ENCODE peak calls at places on chromosomes 4 and X, in eight cellular contexts. V is adipocyte, I is left ventricle myocardium inferior, R is PC-9, C is AG04450, E is K562, J is aorta, M is skeletal muscle cell. Z is an unnamed sample.

GRCh38 chrX:97551821-97552220 is 668.1 kb downstream of the RPA4 start:
- DNase-seq in I (no peak), R (no peak), E (no peak), M (no peak), J (no peak), V (no peak), C (no peak), Z (no peak)

GRCh38 chr4:73070072-73070385 is 513 bp upstream of the COX18 start:
- DNase-seq in M (no peak), C (no peak), R (no peak), V (no peak), J (no peak), E (no peak), I (no peak), Z (no peak)

GRCh38 chr4:174222266-174222872 is 61.1 kb downstream of the FBXO8 start:
- DNase-seq in V (peak; percentile 50), C (no peak), E (peak; percentile 60), I (no peak), M (no peak), J (no peak), R (no peak), Z (peak; percentile 25)

GRCh38 chrX:16204538-16204937 is 37.3 kb downstream of the MAGEB17 start:
- DNase-seq in C (no peak), V (no peak), I (no peak), M (no peak), E (no peak), R (no peak), J (no peak), Z (no peak)

GRCh38 chr4:92381640-92382039 is 77.9 kb downstream of the GRID2 start:
- DNase-seq in J (no peak), C (no peak), M (peak; percentile 43), V (no peak), E (no peak), R (no peak), I (no peak), Z (no peak)

GRCh38 chr4:42816189-42816588 is 76.3 kb upstream of the GRXCR1 start:
- DNase-seq in R (no peak), E (no peak), M (no peak), C (no peak), V (no peak), J (no peak), I (no peak), Z (no peak)

GRCh38 chr4:17324431-17324830 is 187.5 kb downstream of the QDPR start:
- DNase-seq in J (no peak), I (no peak), R (no peak), C (peak; percentile 62), E (peak; percentile 61), V (peak; percentile 86), M (peak; percentile 11), Z (peak; percentile 16)

GRCh38 chr4:146545102-146545501 is 23.4 kb upstream of the SLC10A7 start:
- DNase-seq in M (no peak), I (no peak), V (peak; percentile 33), J (no peak), R (no peak), E (peak; percentile 53), C (no peak), Z (no peak)

GRCh38 chr4:8922481-8922880 is 50.8 kb upstream of the HMX1 start:
- DNase-seq in I (no peak), C (no peak), V (no peak), J (no peak), E (no peak), R (no peak), M (no peak), Z (no peak)

DNA sequence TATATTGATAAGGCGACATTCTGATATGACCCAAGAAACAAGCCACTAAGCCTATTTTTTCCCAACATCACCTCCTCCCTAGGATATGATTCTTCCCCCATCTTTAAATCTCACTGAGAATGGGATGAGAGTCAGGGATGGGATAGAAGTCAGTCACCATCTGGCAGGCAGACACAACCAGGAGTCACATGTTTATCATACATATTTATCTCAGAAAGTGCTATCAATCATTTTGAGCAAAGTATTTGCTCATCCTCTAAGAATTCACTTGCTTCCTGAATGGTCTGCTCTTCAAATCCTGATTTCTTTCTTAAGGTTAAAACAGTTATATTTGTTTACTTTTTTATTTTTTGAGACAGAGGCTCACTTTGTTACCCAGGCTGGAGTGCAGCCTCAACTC is 20.4 kb downstream of the DNAAF6 start:
- DNase-seq in J (no peak), R (no peak), V (no peak), I (no peak), M (no peak), E (no peak), C (no peak), Z (no peak)
- H3K4me3 ChIP-seq in J (no peak overlapping the region), R (no peak overlapping the region), V (no peak overlapping the region), I (no peak overlapping the region), M (no peak overlapping the region), E (no peak overlapping the region), C (no peak overlapping the region), Z (no peak overlapping the region)

DNA sequence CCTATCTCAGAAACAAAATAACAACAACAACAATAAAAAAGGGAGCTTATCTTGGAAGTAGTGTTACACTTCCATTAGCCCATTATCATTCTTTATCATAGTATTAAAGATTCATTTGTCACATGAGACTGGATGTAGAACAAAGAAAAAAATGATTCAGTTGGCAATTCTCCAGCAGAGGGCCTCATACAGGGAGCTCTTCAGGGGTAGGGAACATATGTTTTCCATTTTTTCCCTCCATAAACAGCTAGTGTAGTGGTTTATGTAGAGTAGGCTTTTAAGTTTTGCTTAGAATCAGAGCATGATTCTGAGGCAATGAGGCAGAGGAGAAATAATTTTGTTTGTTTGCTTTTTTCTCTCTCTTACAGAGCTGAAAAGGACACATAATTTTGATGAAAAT is 5.8 kb downstream of the CPE start:
- DNase-seq in E (no peak), R (no peak), J (no peak), I (no peak), C (no peak), M (no peak), V (peak; percentile 76), Z (no peak)
- H3K4me3 ChIP-seq in E (no peak overlapping the region), R (no peak overlapping the region), J (no peak overlapping the region), I (no peak overlapping the region), C (no peak overlapping the region), M (no peak overlapping the region), V (no peak overlapping the region), Z (no peak overlapping the region)

GRCh38 chrX:13386092-13386491 is 66.2 kb upstream of the ATXN3L start:
- DNase-seq in V (no peak), M (no peak), R (no peak), C (no peak), J (no peak), I (no peak), E (no peak), Z (no peak)
- H3K4me3 ChIP-seq in V (no peak overlapping the region), M (no peak overlapping the region), R (no peak overlapping the region), C (no peak overlapping the region), J (no peak overlapping the region), I (no peak overlapping the region), E (no peak overlapping the region), Z (no peak overlapping the region)

GRCh38 chr4:151107063-151107462 is 7.6 kb downstream of the RPS3A start:
- DNase-seq in J (no peak), R (no peak), V (no peak), C (no peak), M (no peak), I (no peak), E (no peak), Z (no peak)

GRCh38 chr4:151103758-151104157 is 4.3 kb downstream of the RPS3A start:
- DNase-seq in I (no peak), V (no peak), E (no peak), R (no peak), C (no peak), J (no peak), M (no peak), Z (no peak)

GRCh38 chr4:151104621-151105020 is 5.2 kb downstream of the RPS3A start:
- DNase-seq in V (no peak), M (no peak), R (no peak), I (no peak), C (no peak), J (no peak), E (no peak), Z (no peak)

GRCh38 chr4:151110236-151110635 is 10.8 kb downstream of the RPS3A start:
- DNase-seq in V (no peak), C (no peak), E (no peak), I (no peak), J (no peak), M (no peak), R (no peak), Z (no peak)

DNA sequence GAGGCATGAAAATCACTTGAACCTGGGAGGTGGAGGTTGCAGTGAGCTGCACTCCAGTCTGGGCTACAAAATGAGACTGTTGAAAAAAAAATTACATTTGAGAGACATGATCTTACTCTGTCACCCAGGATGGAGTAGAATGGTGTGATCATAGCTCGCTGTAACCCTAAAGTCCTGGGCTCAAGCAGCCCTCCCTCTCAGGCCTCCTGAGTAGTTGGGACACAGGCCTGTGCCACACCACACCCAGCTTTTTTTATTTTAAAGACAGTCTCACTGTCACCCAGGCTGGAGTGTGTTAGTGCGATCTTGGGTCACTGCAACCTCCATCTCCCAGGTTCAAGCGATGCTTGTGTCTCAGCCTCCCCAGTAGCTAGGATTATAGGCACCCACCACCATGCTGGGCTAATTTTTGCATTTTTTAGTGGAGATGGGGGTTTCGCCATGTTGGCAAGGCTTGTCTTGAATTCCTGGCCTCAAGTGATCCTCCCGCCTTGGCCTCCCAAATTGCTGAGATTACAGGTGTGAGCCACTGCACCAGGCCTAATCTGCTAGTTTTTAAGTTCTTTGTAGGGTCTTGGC is 6.1 kb downstream of the RPS3A start:
- DNase-seq in E (peak; percentile 25), I (no peak), R (no peak), C (no peak), J (no peak), M (no peak), V (no peak), Z (no peak)
- H3K4me3 ChIP-seq in E (no peak overlapping the region), I (no peak overlapping the region), R (no peak overlapping the region), C (no peak overlapping the region), J (no peak overlapping the region), M (no peak overlapping the region), V (no peak overlapping the region), Z (no peak overlapping the region)

GRCh38 chr4:61246003-61246402 is 45.9 kb downstream of the ADGRL3 start:
- DNase-seq in E (no peak), M (peak; percentile 36), R (no peak), C (no peak), I (no peak), J (no peak), V (peak; percentile 38), Z (no peak)

GRCh38 chr4:61243962-61244361 is 43.8 kb downstream of the ADGRL3 start:
- DNase-seq in E (no peak), C (no peak), V (no peak), R (no peak), M (no peak), J (no peak), I (no peak), Z (no peak)

GRCh38 chr4:61248705-61249104 is 48.6 kb downstream of the ADGRL3 start:
- DNase-seq in E (no peak), I (no peak), C (no peak), J (no peak), R (no peak), M (no peak), V (no peak), Z (no peak)

GRCh38 chr4:61245321-61245720 is 45.2 kb downstream of the ADGRL3 start:
- DNase-seq in V (no peak), I (no peak), M (no peak), C (no peak), R (no peak), E (no peak), J (no peak), Z (no peak)
- H3K4me3 ChIP-seq in V (no peak overlapping the region), I (no peak overlapping the region), M (no peak overlapping the region), C (no peak overlapping the region), R (no peak overlapping the region), E (no peak overlapping the region), J (no peak overlapping the region), Z (no peak overlapping the region)

Z was measured in naive thymus-derived CD4-positive, alpha-beta T cell.